ENCODE peak calls at places on chromosome 19, in eight cellular contexts. One of them, this sample, is unnamed.

GRCh38 chr19:10069046-10069445 is 17.1 kb upstream of the SHFL start:
- DNase-seq in ELR: peak; percentile 26
- DNase-seq in NCI-H345: no peak
- DNase-seq in stimulated activated CD4-positive, alpha-beta T cell treated with anti-CD3 and anti-CD28 coated beads, Interleukin-2, amount 100 ng/mL, for 48 hours: no peak
- DNase-seq in HCEC 1CT: no peak
- DNase-seq in activated CD4-positive, alpha-beta T cell treated with anti-CD3 and anti-CD28 coated beads, Interleukin-2, amount 50 U/mL, for 1 hour: no peak
- DNase-seq in Right ventricle myocardium superior: no peak
- DNase-seq in astrocyte of the spinal cord: no peak
- DNase-seq in this sample: no peak

GRCh38 chr19:6068711-6069110 is 41.6 kb downstream of the RFX2 start:
- DNase-seq in NCI-H345: no peak
- DNase-seq in astrocyte of the spinal cord: no peak
- DNase-seq in activated CD4-positive, alpha-beta T cell treated with anti-CD3 and anti-CD28 coated beads, Interleukin-2, amount 50 U/mL, for 1 hour: no peak
- DNase-seq in ELR: no peak
- DNase-seq in HCEC 1CT: no peak
- DNase-seq in stimulated activated CD4-positive, alpha-beta T cell treated with anti-CD3 and anti-CD28 coated beads, Interleukin-2, amount 100 ng/mL, for 48 hours: no peak
- DNase-seq in Right ventricle myocardium superior: no peak
- DNase-seq in this sample: no peak

GRCh38 chr19:33673996-33674395 is 52.2 kb downstream of the CHST8 start:
- DNase-seq in HCEC 1CT: no peak
- DNase-seq in stimulated activated CD4-positive, alpha-beta T cell treated with anti-CD3 and anti-CD28 coated beads, Interleukin-2, amount 100 ng/mL, for 48 hours: no peak
- DNase-seq in ELR: no peak
- DNase-seq in astrocyte of the spinal cord: no peak
- DNase-seq in activated CD4-positive, alpha-beta T cell treated with anti-CD3 and anti-CD28 coated beads, Interleukin-2, amount 50 U/mL, for 1 hour: no peak
- DNase-seq in Right ventricle myocardium superior: no peak
- DNase-seq in NCI-H345: no peak
- DNase-seq in this sample: no peak

GRCh38 chr19:6417713-6418561 is 6.7 kb downstream of the KHSRP start:
- DNase-seq in HCEC 1CT: peak; percentile 23
- DNase-seq in ELR: peak; percentile 27
- DNase-seq in stimulated activated CD4-positive, alpha-beta T cell treated with anti-CD3 and anti-CD28 coated beads, Interleukin-2, amount 100 ng/mL, for 48 hours: no peak
- DNase-seq in Right ventricle myocardium superior: no peak
- DNase-seq in astrocyte of the spinal cord: peak; percentile 13
- DNase-seq in NCI-H345: no peak
- DNase-seq in activated CD4-positive, alpha-beta T cell treated with anti-CD3 and anti-CD28 coated beads, Interleukin-2, amount 50 U/mL, for 1 hour: no peak
- DNase-seq in this sample: no peak

GRCh38 chr19:10826846-10827245 is 9.2 kb downstream of the TMED1 start:
- DNase-seq in NCI-H345: no peak
- DNase-seq in Right ventricle myocardium superior: no peak
- DNase-seq in activated CD4-positive, alpha-beta T cell treated with anti-CD3 and anti-CD28 coated beads, Interleukin-2, amount 50 U/mL, for 1 hour: no peak
- DNase-seq in stimulated activated CD4-positive, alpha-beta T cell treated with anti-CD3 and anti-CD28 coated beads, Interleukin-2, amount 100 ng/mL, for 48 hours: no peak
- DNase-seq in HCEC 1CT: no peak
- DNase-seq in ELR: no peak
- DNase-seq in astrocyte of the spinal cord: no peak
- DNase-seq in this sample: no peak

GRCh38 chr19:2532252-2533071 is 56.5 kb downstream of the GADD45B start:
- DNase-seq in HCEC 1CT: peak; percentile 99
- DNase-seq in NCI-H345: no peak
- DNase-seq in astrocyte of the spinal cord: peak; percentile 81
- DNase-seq in Right ventricle myocardium superior: no peak
- DNase-seq in ELR: peak; percentile 94
- DNase-seq in stimulated activated CD4-positive, alpha-beta T cell treated with anti-CD3 and anti-CD28 coated beads, Interleukin-2, amount 100 ng/mL, for 48 hours: no peak
- DNase-seq in activated CD4-positive, alpha-beta T cell treated with anti-CD3 and anti-CD28 coated beads, Interleukin-2, amount 50 U/mL, for 1 hour: no peak
- DNase-seq in this sample: no peak

GRCh38 chr19:49422407-49423277 is 599 bp downstream of the PTH2 start:
- DNase-seq in stimulated activated CD4-positive, alpha-beta T cell treated with anti-CD3 and anti-CD28 coated beads, Interleukin-2, amount 100 ng/mL, for 48 hours: peak; percentile 31
- DNase-seq in Right ventricle myocardium superior: peak; percentile 68
- DNase-seq in HCEC 1CT: no peak
- DNase-seq in ELR: peak; percentile 29
- DNase-seq in activated CD4-positive, alpha-beta T cell treated with anti-CD3 and anti-CD28 coated beads, Interleukin-2, amount 50 U/mL, for 1 hour: peak; percentile 43
- DNase-seq in NCI-H345: peak; percentile 59
- DNase-seq in astrocyte of the spinal cord: no peak
- DNase-seq in this sample: no peak

GRCh38 chr19:1143828-1144399 is 30.2 kb downstream of the SBNO2 start:
- DNase-seq in activated CD4-positive, alpha-beta T cell treated with anti-CD3 and anti-CD28 coated beads, Interleukin-2, amount 50 U/mL, for 1 hour: no peak
- DNase-seq in NCI-H345: no peak
- DNase-seq in Right ventricle myocardium superior: no peak
- DNase-seq in ELR: no peak
- DNase-seq in stimulated activated CD4-positive, alpha-beta T cell treated with anti-CD3 and anti-CD28 coated beads, Interleukin-2, amount 100 ng/mL, for 48 hours: no peak
- DNase-seq in HCEC 1CT: no peak
- DNase-seq in astrocyte of the spinal cord: no peak
- DNase-seq in this sample: no peak

GRCh38 chr19:49651029-49651825 is 9.2 kb downstream of the SCAF1 start:
- DNase-seq in NCI-H345: no peak
- DNase-seq in activated CD4-positive, alpha-beta T cell treated with anti-CD3 and anti-CD28 coated beads, Interleukin-2, amount 50 U/mL, for 1 hour: no peak
- DNase-seq in Right ventricle myocardium superior: no peak
- DNase-seq in ELR: no peak
- DNase-seq in stimulated activated CD4-positive, alpha-beta T cell treated with anti-CD3 and anti-CD28 coated beads, Interleukin-2, amount 100 ng/mL, for 48 hours: no peak
- DNase-seq in HCEC 1CT: no peak
- DNase-seq in astrocyte of the spinal cord: no peak
- DNase-seq in this sample: no peak

GRCh38 chr19:16441661-16442071 is 30.1 kb downstream of the EPS15L1 start:
- DNase-seq in stimulated activated CD4-positive, alpha-beta T cell treated with anti-CD3 and anti-CD28 coated beads, Interleukin-2, amount 100 ng/mL, for 48 hours: peak; percentile 30
- DNase-seq in NCI-H345: peak; percentile 48
- DNase-seq in activated CD4-positive, alpha-beta T cell treated with anti-CD3 and anti-CD28 coated beads, Interleukin-2, amount 50 U/mL, for 1 hour: peak; percentile 17
- DNase-seq in Right ventricle myocardium superior: no peak
- DNase-seq in HCEC 1CT: no peak
- DNase-seq in ELR: peak; percentile 43
- DNase-seq in astrocyte of the spinal cord: no peak
- DNase-seq in this sample: no peak

This sample was measured in effector CD4-positive, alpha-beta T cell.